ENCODE peak calls at places on chromosomes 2 and 18, in four cellular contexts. One of them, this sample, is unnamed. For H3K27me3, the result is how much of the 10 kb centered on the place peaks cover.

GRCh38 chr18:31241900-31242409 is 76.0 kb upstream of the DSG1 start:
- DNase-seq in Peyer's patch: peak
- DNase-seq in stomach: no peak
- DNase-seq in lower lobe of right lung: no peak
- DNase-seq in this sample: no peak

GRCh38 chr18:8800445-8800844 is 95.1 kb downstream of the MTCL1 start:
- DNase-seq in Peyer's patch: no peak
- DNase-seq in lower lobe of right lung: no peak
- DNase-seq in stomach: no peak
- DNase-seq in this sample: no peak

GRCh38 chr2:189304360-189304759 is 124.8 kb upstream of the COL5A2 start:
- DNase-seq in lower lobe of right lung: no peak
- DNase-seq in Peyer's patch: no peak
- DNase-seq in stomach: no peak
- DNase-seq in this sample: no peak

GRCh38 chr2:200713003-200713703 is 98.6 kb upstream of the BZW1 start:
- DNase-seq in stomach: peak
- DNase-seq in Peyer's patch: peak
- DNase-seq in lower lobe of right lung: peak
- DNase-seq in this sample: peak

GRCh38 chr2:45754087-45755015 is 102.9 kb downstream of the PRKCE start:
- DNase-seq in lower lobe of right lung: no peak
- DNase-seq in Peyer's patch: no peak
- DNase-seq in stomach: no peak
- DNase-seq in this sample: no peak

GRCh38 chr2:75317316-75317715 is 118.0 kb upstream of the TACR1 start:
- DNase-seq in Peyer's patch: no peak
- DNase-seq in lower lobe of right lung: no peak
- DNase-seq in stomach: no peak
- DNase-seq in this sample: no peak

GRCh38 chr2:72971036-72971435 is 53.7 kb downstream of the EMX1 start:
- DNase-seq in stomach: no peak
- DNase-seq in lower lobe of right lung: no peak
- DNase-seq in Peyer's patch: peak
- DNase-seq in this sample: no peak

GRCh38 chr2:227612546-227613271 is 1.9 kb downstream of the SCYGR3 start:
- DNase-seq in Peyer's patch: no peak
- DNase-seq in stomach: no peak
- DNase-seq in lower lobe of right lung: no peak
- DNase-seq in this sample: no peak

GRCh38 chr2:180240774-180241173 is 233.7 kb upstream of the CWC22 start:
- DNase-seq in Peyer's patch: no peak
- DNase-seq in stomach: no peak
- DNase-seq in lower lobe of right lung: no peak
- DNase-seq in this sample: no peak
- TF ChIP-seq CTCF in Peyer's patch: no peak
- TF ChIP-seq CTCF in stomach: no peak
- TF ChIP-seq CTCF in lower lobe of right lung: no peak
- TF ChIP-seq CTCF in this sample: no peak

DNA sequence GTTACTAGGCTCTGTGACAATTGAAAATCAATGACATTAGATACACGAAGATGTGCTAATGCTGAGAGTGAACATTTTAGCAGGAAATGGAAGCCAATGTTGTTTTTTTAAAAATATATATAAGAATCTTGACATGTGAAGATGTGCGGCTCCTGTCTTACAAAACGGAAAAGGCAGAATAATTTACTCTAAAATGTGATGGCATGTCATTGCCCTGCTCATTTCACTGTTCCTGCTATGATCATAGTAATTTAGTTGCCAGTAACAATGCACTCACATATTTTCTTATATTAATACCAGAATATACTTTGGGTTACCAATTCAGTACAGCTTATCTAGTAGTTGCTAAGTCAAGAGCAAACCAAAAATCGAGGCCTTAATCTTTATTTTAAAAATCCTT is 10.3 kb downstream of the EPHA4 start:
- DNase-seq in Peyer's patch: no peak
- DNase-seq in stomach: no peak
- DNase-seq in lower lobe of right lung: no peak
- DNase-seq in this sample: no peak
- H3K27ac ChIP-seq in Peyer's patch: no peak
- H3K27ac ChIP-seq in stomach: no peak
- H3K27ac ChIP-seq in lower lobe of right lung: no peak
- H3K27ac ChIP-seq in this sample: no peak

DNA sequence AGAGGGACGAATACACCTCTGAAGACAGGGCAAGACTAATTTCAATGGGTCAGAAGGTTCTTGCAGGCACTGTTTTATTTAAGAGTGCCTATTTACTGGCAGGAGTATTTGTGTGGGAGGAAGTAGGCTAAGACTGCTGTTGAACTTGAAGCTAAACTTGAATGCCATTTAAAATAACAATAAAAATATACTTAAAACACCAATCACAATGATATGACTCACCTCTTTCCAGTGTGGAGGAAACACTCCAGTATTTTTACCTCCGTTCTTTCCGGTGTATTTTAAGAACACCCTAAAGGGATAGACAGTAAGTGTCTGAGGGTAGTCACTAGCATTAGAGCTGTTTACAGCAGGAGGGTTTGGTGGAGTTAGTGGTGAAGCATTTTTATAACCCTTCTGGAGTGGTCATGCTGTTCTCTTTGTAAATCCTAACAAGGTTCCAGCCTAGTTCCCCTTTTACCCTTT is 9.6 kb upstream of the HOXD1 start:
- DNase-seq in lower lobe of right lung: no peak
- DNase-seq in stomach: no peak
- DNase-seq in Peyer's patch: no peak
- DNase-seq in this sample: no peak
- H3K27me3 ChIP-seq in lower lobe of right lung: half or more
- H3K27me3 ChIP-seq in stomach: under half
- H3K27me3 ChIP-seq in Peyer's patch: under half
- H3K27me3 ChIP-seq in this sample: half or more

GRCh38 chr2:127453392-127454171 is 35.4 kb downstream of the PROC start:
- DNase-seq in Peyer's patch: no peak
- DNase-seq in stomach: no peak
- DNase-seq in lower lobe of right lung: no peak
- DNase-seq in this sample: no peak
- TF ChIP-seq CTCF in Peyer's patch: peak
- TF ChIP-seq CTCF in stomach: no peak
- TF ChIP-seq CTCF in lower lobe of right lung: no peak
- TF ChIP-seq CTCF in this sample: no peak

DNA sequence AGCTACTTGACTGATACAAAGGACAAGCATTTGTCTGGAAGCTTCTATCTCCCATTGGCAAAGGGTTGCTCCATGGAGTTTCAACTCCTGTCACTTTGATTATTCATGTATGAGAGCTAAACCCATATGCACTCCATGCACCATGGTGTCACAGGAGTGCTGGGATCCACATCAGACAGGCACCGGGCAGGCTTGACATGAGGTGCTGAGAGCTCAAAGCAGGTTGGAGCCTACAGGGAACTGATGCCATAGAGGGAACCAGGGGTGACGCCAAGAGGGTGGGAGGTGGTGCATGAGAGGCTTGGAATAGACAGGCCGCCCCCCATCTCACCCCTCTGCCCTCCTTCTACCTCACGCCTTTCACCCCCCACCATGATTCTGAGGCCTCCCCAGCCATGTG is 199.8 kb upstream of the CCDC68 start:
- DNase-seq in stomach: no peak
- DNase-seq in Peyer's patch: no peak
- DNase-seq in lower lobe of right lung: no peak
- DNase-seq in this sample: no peak
- H3K27ac ChIP-seq in stomach: no peak
- H3K27ac ChIP-seq in Peyer's patch: no peak
- H3K27ac ChIP-seq in lower lobe of right lung: no peak
- H3K27ac ChIP-seq in this sample: no peak

This sample was measured in upper lobe of right lung.